ENCODE peak calls at places on chromosomes 3 and 15, in ten cellular contexts. H is H1, A is transverse colon, O is stomach, T is spleen, K is HCT116, I is HepG2, W is GM23338, R is Panc1, Q is sigmoid colon. J is an unnamed sample. For H3K4me1, the result is how much of the 10 kb centered on the place peaks cover.

GRCh38 chr3:79761441-79761840 is 6.4 kb downstream of the ROBO1 start:
- DNase-seq in Q (no peak), K (no peak), A (no peak), T (no peak), O (no peak), H (no peak), R (no peak), W (no peak), I (no peak), J (no peak)

GRCh38 chr3:155743616-155744015 is 1.3 kb downstream of the PLCH1 start:
- DNase-seq in O (no peak), H (no peak), W (no peak), A (no peak), K (no peak), I (no peak), T (no peak), Q (no peak), R (no peak), J (no peak)

GRCh38 chr3:133930341-133930933 is 34.8 kb upstream of the RAB6B start:
- DNase-seq in O (no peak), H (no peak), T (peak), K (peak), A (no peak), W (peak), Q (no peak), R (peak), I (peak), J (no peak)

GRCh38 chr15:74502301-74502700 is 38.7 kb upstream of the ARID3B start:
- DNase-seq in I (no peak), W (peak), R (no peak), K (no peak), O (no peak), A (no peak), Q (no peak), T (no peak), H (no peak), J (no peak)

GRCh38 chr3:147431746-147432145 is 22.6 kb downstream of the ZIC1 start:
- DNase-seq in R (no peak), H (no peak), W (no peak), I (no peak), K (no peak), Q (no peak), A (no peak), O (no peak), T (no peak), J (no peak)

GRCh38 chr3:25426408-25426807 is 1.7 kb upstream of the RARB start:
- DNase-seq in T (no peak), I (no peak), W (peak), Q (no peak), A (no peak), K (no peak), R (no peak), H (no peak), O (no peak), J (peak)

GRCh38 chr3:197309528-197310361 is 11.3 kb upstream of the DLG1 start:
- DNase-seq in O (no peak), R (no peak), T (no peak), K (peak), I (no peak), W (peak), H (no peak), A (no peak), Q (no peak), J (no peak)

GRCh38 chr3:12947504-12948369 is 106.4 kb upstream of the RPL32 start:
- DNase-seq in K (no peak), I (peak), R (no peak), H (no peak), O (peak), W (peak), A (peak), Q (peak), T (no peak), J (no peak)

GRCh38 chr3:122576174-122576940 is 1.1 kb upstream of the PARP15 start:
- DNase-seq in I (no peak), T (no peak), A (no peak), O (no peak), Q (no peak), W (no peak), R (no peak), K (no peak), H (no peak), J (no peak)

DNA sequence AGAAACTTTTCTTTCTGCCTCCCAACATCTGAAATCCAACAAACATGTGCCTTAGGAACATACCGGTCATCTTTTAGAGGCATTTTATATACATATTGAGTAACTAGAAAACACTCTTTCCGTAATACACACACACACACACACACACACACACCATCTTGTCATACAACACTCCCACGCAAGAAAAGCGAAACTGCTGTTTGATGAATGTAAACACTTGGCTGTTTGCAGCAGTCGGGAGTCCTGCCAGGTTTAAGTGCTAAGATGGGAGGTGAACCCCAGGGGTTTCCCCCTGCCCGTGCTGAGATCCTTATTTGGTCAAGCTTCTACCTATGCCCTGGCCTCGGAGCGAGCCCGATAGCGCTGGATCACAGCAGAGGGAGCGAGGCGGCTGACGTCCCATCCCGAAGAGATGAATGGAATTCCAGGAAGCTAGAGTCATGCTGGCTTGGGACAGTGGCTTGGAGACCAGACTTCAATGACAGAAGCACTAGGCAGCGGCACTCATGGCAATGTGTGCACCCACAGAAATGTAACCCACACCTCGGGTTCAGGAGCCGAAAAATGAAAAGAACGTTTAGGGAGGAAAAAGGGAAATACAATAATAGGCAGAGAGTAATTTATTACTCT is 1.3 kb upstream of the THBS1 start:
- DNase-seq in A (peak), Q (peak), O (peak), H (peak), K (peak), I (peak), W (peak), R (peak), T (no peak), J (peak)
- H3K4me3 ChIP-seq in A (peak), Q (peak), O (peak), H (peak), K (peak), I (peak), W (peak), R (peak), T (peak), J (peak)

DNA sequence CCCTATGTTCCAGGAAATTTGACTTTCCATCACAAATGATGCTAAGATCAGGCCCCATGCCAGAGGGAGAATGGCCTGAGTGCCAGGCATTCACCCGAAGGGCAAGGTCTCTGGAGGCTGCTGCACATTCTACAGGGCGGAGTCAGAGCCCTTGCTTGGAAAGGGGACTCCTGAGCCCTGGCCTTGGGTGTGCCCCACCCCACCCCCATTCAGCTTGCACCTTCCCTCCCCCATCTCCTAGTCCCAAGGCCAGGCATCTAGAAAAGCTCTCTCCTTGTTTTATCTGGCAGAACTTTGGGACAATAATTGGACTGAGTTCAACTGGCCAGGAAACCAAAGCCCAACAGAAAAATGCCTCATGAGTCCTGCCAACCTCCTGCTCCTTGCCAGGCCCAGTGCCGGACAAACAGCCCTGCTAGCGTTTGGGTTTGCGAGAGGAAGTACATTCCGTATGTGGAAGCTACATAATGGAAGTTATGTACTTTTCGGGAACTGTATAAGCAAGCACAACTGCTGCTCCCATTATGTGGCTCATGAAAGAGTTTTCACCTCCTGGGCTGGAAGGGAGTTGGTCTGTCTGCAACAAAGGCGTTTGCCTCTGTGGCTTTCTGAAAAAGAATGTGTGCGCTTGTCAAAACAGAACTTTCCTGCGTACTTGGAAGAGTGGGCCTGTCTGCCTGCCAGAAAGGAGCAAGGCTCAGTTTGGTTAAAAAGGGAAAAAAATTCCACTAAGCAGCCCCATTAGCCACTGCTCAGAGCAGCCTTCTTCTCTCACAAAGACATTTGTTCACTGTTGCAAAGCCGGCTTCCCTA is 321.4 kb upstream of the CTNNB1 start:
- DNase-seq in Q (peak), R (no peak), H (no peak), W (no peak), T (no peak), I (peak), O (peak), K (no peak), A (peak), J (peak)
- TF ChIP-seq POLR2AphosphoS5 in Q (no peak), R (no peak), H (no peak), W (no peak), T (peak), I (no peak), O (peak), K (no peak), A (peak), J (peak)

DNA sequence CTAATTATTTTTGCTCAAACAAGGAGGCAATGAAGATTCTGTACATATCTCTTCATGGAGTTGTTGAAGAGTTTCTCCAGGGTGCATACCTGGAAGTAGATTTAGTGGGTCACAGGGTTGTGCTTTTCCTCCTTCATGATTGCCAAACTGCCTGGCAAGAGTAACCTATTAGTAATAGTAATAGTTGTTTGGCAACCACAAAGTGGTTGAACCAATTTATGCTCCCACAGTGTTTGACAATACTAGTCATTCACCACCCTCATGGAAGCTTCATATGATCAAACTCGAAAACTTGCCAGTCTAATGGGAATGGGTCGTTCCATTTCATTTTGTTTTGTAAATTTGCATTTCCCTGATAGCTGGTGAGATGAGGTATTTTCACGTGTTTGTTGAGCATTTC is 57.8 kb downstream of the TLE3 start:
- DNase-seq in I (no peak), T (no peak), O (no peak), K (no peak), A (no peak), W (no peak), Q (no peak), H (no peak), R (no peak), J (no peak)
- H3K4me1 ChIP-seq in I (under half), T (under half), O (under half), K (under half), A (under half), W (under half), Q (under half), H (under half), R (under half), J (under half)

GRCh38 chr3:186281172-186281571 is 80.9 kb downstream of the DGKG start:
- DNase-seq in O (no peak), T (no peak), Q (no peak), W (no peak), R (no peak), K (no peak), H (no peak), A (no peak), I (no peak), J (no peak)
- H3K4me3 ChIP-seq in O (no peak), T (no peak), Q (no peak), W (no peak), R (no peak), K (no peak), H (no peak), A (no peak), I (no peak), J (no peak)

J was measured in breast epithelium.